ENCODE peak calls at places on chromosomes 2 and 18, in six cellular contexts. C is ascending aorta, S is fibroblast of pulmonary artery, P is astrocyte of the spinal cord, E is GM13977, O is BJ. W is an unnamed sample.

GRCh38 chr2:216478151-216478550 is 20.5 kb upstream of the RPL37A start:
- DNase-seq in P (peak), S (peak), E (no peak), O (no peak), C (no peak), W (no peak)

GRCh38 chr2:236498369-236498768 is 71.3 kb upstream of the ACKR3 start:
- DNase-seq in P (peak), E (no peak), C (no peak), S (peak), O (peak), W (no peak)

GRCh38 chr18:23523429-23524212 is 20.3 kb downstream of the RMC1 start:
- DNase-seq in O (no peak), E (peak), C (no peak), S (no peak), P (peak), W (no peak)

GRCh38 chr2:20179755-20180594 is 45.0 kb downstream of the SDC1 start:
- DNase-seq in E (no peak), C (no peak), P (no peak), S (no peak), O (no peak), W (no peak)

GRCh38 chr18:76395609-76396008 is 99.4 kb downstream of the ZNF516 start:
- DNase-seq in E (no peak), C (no peak), P (no peak), O (no peak), S (no peak), W (no peak)

GRCh38 chr18:48929951-48930713 is 20.6 kb downstream of the SMAD7 start:
- DNase-seq in P (peak), C (no peak), E (no peak), O (peak), S (peak), W (no peak)

GRCh38 chr18:44961288-44961687 is 280.6 kb downstream of the SETBP1 start:
- DNase-seq in C (no peak), P (no peak), E (no peak), S (no peak), O (no peak), W (no peak)

GRCh38 chr2:162065767-162066166 is 8.2 kb downstream of the DPP4 start:
- DNase-seq in S (no peak), P (no peak), C (no peak), O (no peak), E (no peak), W (no peak)

GRCh38 chr2:16152101-16152927 is 212.0 kb downstream of the MYCN start:
- DNase-seq in O (no peak), S (no peak), P (no peak), C (no peak), E (no peak), W (no peak)

GRCh38 chr2:20016346-20016745 is 3.9 kb upstream of the MATN3 start:
- DNase-seq in O (no peak), E (no peak), S (no peak), C (no peak), P (no peak), W (no peak)

GRCh38 chr2:202104286-202104870 is 31.3 kb downstream of the KIAA2012 start:
- DNase-seq in O (no peak), C (no peak), S (peak), P (peak), E (peak), W (no peak)

GRCh38 chr2:118013724-118014491 is at the start of gene CCDC93:
- DNase-seq in P (peak), O (peak), S (peak), E (peak), C (peak), W (peak)

GRCh38 chr2:176817061-176817565 is 395.5 kb upstream of the HNRNPA3 start:
- DNase-seq in S (no peak), O (no peak), P (no peak), E (no peak), C (no peak), W (no peak)

GRCh38 chr2:60641866-60642788 is 88.7 kb upstream of the BCL11A start:
- DNase-seq in S (peak), E (peak), P (peak), O (no peak), C (no peak), W (no peak)

GRCh38 chr2:165528691-165529090 is 59.2 kb downstream of the CSRNP3 start:
- DNase-seq in P (no peak), C (no peak), O (no peak), S (no peak), E (no peak), W (no peak)

GRCh38 chr2:60416221-60417008 is 137.0 kb downstream of the BCL11A start:
- DNase-seq in C (no peak), P (no peak), S (peak), E (no peak), O (no peak), W (no peak)

GRCh38 chr2:139791330-139791729 is 1011.1 kb upstream of the NXPH2 start:
- DNase-seq in C (no peak), P (no peak), O (no peak), E (no peak), S (no peak), W (no peak)

GRCh38 chr2:194566907-194567660 is 1089.9 kb upstream of the SLC39A10 start:
- DNase-seq in C (no peak), O (no peak), S (no peak), P (no peak), E (no peak), W (no peak)

GRCh38 chr18:27114842-27115241 is 70.3 kb downstream of the CHST9 start:
- DNase-seq in P (no peak), C (no peak), O (no peak), E (no peak), S (no peak), W (no peak)

GRCh38 chr18:6956999-6957398 is 160.6 kb downstream of the LAMA1 start:
- DNase-seq in P (no peak), S (no peak), O (no peak), C (no peak), E (no peak), W (no peak)

GRCh38 chr18:48833701-48834394 is 116.9 kb downstream of the SMAD7 start:
- DNase-seq in E (peak), P (peak), O (no peak), C (no peak), S (peak), W (peak)

GRCh38 chr2:36438454-36438977 is 82.9 kb downstream of the CRIM1 start:
- DNase-seq in P (peak), C (no peak), E (no peak), O (peak), S (peak), W (no peak)

GRCh38 chr2:95399061-95399460 is 3.4 kb upstream of the FAHD2A start:
- DNase-seq in P (no peak), E (no peak), C (no peak), S (no peak), O (no peak), W (no peak)

GRCh38 chr18:76822510-76823165 is at the start of gene ZNF236:
- DNase-seq in P (peak), S (peak), E (peak), O (no peak), C (no peak), W (no peak)

GRCh38 chr2:56812432-56812831 is 628.6 kb downstream of the CCDC85A start:
- DNase-seq in C (no peak), O (no peak), E (no peak), S (no peak), P (no peak), W (no peak)

DNA sequence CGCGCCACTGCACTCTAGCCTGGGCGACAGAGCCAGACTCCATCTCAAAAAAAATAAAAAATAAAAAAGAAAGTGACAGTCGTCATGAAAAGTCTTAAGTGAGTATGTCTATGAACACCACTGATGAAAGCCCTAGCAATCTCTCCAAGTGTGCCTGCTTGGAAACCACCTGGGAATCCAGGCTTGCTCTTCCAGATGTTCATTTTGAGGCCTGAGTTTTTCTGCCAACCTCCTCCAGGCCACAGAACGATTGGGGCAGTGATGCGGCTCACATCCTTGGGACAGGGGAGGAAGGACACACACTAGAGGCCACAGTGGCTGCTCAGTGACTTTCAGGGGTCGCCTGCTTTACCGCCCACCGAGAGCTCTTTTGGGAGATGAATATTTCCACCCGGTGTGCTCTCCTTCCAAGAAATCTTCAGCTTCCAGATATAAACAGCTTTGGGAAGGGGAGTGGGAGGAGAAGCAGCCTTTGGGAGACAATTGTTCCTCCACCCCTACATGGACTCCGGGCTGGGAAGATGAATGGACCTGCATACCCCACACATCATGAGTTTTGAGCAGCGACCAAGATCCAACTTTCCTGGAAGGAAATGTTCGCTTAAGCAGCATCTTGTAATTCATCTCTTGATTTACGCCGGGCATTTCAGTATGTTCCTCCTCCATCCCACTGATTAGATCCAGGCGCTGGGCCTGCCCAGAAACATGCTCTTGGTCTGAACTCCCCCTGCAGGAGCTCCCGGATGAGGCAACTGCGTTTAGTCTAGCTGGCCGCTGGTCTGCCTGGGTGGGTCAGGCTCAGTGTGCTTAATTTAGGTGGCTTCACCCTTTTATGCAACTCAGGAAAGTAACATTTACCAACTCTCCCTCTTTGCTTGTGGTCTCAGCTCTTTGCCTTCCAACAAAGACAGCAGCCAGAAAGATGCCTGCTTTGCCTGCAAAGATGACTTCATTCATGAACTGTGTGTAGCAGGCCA is 6.2 kb upstream of the ARMC9 start:
- DNase-seq in C (no peak), E (no peak), S (peak), P (peak), O (no peak), W (no peak)
- TF ChIP-seq CTCF in C (peak), E (peak), S (peak), P (peak), O (peak), W (no peak)

DNA sequence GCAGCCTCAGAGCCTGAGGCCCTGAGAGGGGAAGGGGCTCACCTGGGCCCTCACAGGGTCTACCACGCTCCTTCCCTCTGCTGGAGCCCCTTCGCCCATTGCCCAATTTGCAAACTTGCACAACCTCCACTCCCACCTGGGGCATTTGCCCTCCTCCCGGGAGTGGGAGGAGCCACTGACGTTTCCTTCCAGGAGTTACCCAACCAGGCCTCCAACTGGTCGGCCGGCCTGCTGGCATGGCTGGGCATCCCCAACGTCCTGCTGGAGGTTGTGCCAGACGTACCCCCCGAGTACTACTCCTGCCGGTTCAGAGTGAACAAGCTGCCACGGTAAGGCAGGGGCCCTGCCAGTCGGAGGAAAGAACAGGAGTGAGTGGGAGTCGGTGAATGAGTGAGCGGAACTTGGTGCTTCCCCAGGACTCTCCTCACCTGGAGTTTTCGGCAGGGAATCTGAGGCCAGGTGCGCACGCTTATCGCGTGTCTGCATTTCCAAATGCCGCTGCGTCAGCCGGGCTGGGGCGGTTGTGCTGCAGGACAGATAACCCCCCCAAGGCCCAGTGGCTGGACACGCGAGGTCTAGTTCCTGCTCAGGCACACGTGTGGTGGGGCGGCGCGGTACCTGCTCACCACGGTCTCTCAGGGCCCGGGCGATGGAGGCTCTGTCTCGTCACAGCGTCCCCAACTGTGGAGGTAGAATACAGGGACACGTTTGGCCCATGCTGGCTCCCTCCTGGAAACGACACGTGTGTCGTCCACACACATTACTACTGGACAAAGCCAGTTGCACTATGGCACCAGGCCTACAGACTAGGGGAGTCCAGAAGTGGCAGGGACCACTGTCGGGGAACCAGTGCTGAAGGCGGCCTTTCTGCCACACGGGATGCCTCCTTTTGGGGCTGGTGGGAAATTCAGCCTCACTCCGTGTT is 11.7 kb downstream of the ANO7 start:
- DNase-seq in E (no peak), O (no peak), P (no peak), C (no peak), S (no peak), W (no peak)
- TF ChIP-seq CTCF in E (no peak), O (no peak), P (no peak), C (no peak), S (no peak), W (no peak)

GRCh38 chr2:158756976-158757375 is 38.1 kb upstream of the DAPL1 start:
- DNase-seq in O (no peak), E (no peak), S (no peak), P (no peak), C (no peak), W (no peak)

GRCh38 chr2:158755738-158756137 is 39.4 kb upstream of the DAPL1 start:
- DNase-seq in O (no peak), P (no peak), E (no peak), C (no peak), S (no peak), W (no peak)

GRCh38 chr2:158756331-158756730 is 38.8 kb upstream of the DAPL1 start:
- DNase-seq in O (no peak), P (no peak), C (no peak), E (no peak), S (no peak), W (no peak)

GRCh38 chr2:158761626-158762025 is 33.5 kb upstream of the DAPL1 start:
- DNase-seq in C (no peak), E (no peak), O (no peak), S (no peak), P (peak), W (no peak)

GRCh38 chr2:158760887-158761286 is 34.2 kb upstream of the DAPL1 start:
- DNase-seq in P (no peak), C (no peak), E (no peak), S (no peak), O (no peak), W (no peak)
- TF ChIP-seq CTCF in P (no peak), C (no peak), E (no peak), S (no peak), O (no peak), W (no peak)

GRCh38 chr2:11762799-11763461 is 16.5 kb downstream of the LPIN1 start:
- DNase-seq in O (no peak), P (no peak), E (no peak), S (no peak), C (no peak), W (no peak)
- TF ChIP-seq CTCF in O (no peak), P (no peak), E (no peak), S (no peak), C (no peak), W (no peak)

GRCh38 chr2:223993634-223994232 is 36.5 kb downstream of the MRPL44 start:
- DNase-seq in S (peak), C (no peak), E (peak), O (no peak), P (peak), W (peak)

GRCh38 chr2:223991611-223992010 is 34.3 kb downstream of the MRPL44 start:
- DNase-seq in P (no peak), E (no peak), C (no peak), O (no peak), S (no peak), W (no peak)

GRCh38 chr2:223989206-223989859 is 32.1 kb downstream of the MRPL44 start:
- DNase-seq in C (no peak), O (no peak), E (no peak), S (no peak), P (no peak), W (no peak)

GRCh38 chr2:223994562-223995162 is 37.4 kb downstream of the MRPL44 start:
- DNase-seq in C (no peak), S (no peak), E (no peak), O (no peak), P (no peak), W (no peak)

GRCh38 chr2:223989860-223990237 is 32.6 kb downstream of the MRPL44 start:
- DNase-seq in P (no peak), E (no peak), O (no peak), S (no peak), C (no peak), W (no peak)
- TF ChIP-seq CTCF in P (no peak), E (no peak), O (no peak), S (no peak), C (no peak), W (no peak)

W was measured in omental fat pad.